ENCODE peak calls at places on chromosomes 4 and X, in five cellular contexts. T, G, F, O and Q are unnamed samples.

GRCh38 chr4:60948008-60948407 is 252.1 kb upstream of the ADGRL3 start:
- DNase-seq in G (no peak), T (no peak), O (no peak), F (no peak), Q (no peak)

GRCh38 chr4:158170691-158171455 is 2.0 kb downstream of the GASK1B start:
- DNase-seq in O (no peak), F (peak), T (no peak), G (no peak), Q (no peak)

GRCh38 chrX:150635952-150636351 is 57.2 kb upstream of the MTMR1 start:
- DNase-seq in F (peak), O (no peak), T (peak), G (no peak), Q (no peak)

GRCh38 chr4:123479944-123480343 is 83.3 kb downstream of the SPRY1 start:
- DNase-seq in O (no peak), T (no peak), G (no peak), F (no peak), Q (no peak)

GRCh38 chrX:131763674-131764073 is 219.8 kb downstream of the OR13H1 start:
- DNase-seq in G (peak), O (no peak), T (no peak), F (peak), Q (peak)

GRCh38 chr4:6263541-6264540 is 5.8 kb upstream of the WFS1 start:
- DNase-seq in T (no peak), O (no peak), G (peak), F (peak), Q (no peak)

GRCh38 chr4:150229538-150229937 is 151.3 kb downstream of the DCLK2 start:
- DNase-seq in O (no peak), G (no peak), F (no peak), T (no peak), Q (no peak)

GRCh38 chr4:54589586-54589985 is 68.2 kb upstream of the KIT start:
- DNase-seq in O (no peak), G (no peak), T (no peak), F (no peak), Q (no peak)

GRCh38 chr4:14404730-14405129 is 597.6 kb upstream of the CPEB2 start:
- DNase-seq in O (no peak), G (no peak), F (no peak), T (no peak), Q (no peak)

GRCh38 chrX:71111141-71111843 is at the start of gene IL2RG:
- DNase-seq in F (peak), O (peak), G (no peak), T (no peak), Q (no peak)

GRCh38 chr4:2364654-2365053 is 53.8 kb downstream of the ZFYVE28 start:
- DNase-seq in F (peak), T (no peak), G (peak), O (no peak), Q (no peak)

GRCh38 chr4:48909697-48910096 is 3.1 kb upstream of the OCIAD2 start:
- DNase-seq in G (no peak), T (no peak), F (no peak), O (no peak), Q (peak)

GRCh38 chr4:137420901-137421384 is 111.4 kb downstream of the PCDH18 start:
- DNase-seq in F (no peak), T (no peak), O (no peak), G (no peak), Q (no peak)

GRCh38 chrX:87516716-87517115 is 886 bp upstream of the KLHL4 start:
- DNase-seq in G (no peak), F (no peak), O (no peak), T (no peak), Q (no peak)

GRCh38 chr4:110165382-110166285 is 32.8 kb downstream of the ELOVL6 start:
- DNase-seq in O (peak), T (no peak), F (no peak), G (no peak), Q (no peak)

GRCh38 chr4:180106997-180107396 is 2136.2 kb upstream of the TENM3 start:
- DNase-seq in O (no peak), F (no peak), T (no peak), G (no peak), Q (no peak)

GRCh38 chrX:46849933-46850332 is 13.1 kb downstream of the RP2 start:
- DNase-seq in O (no peak), G (no peak), T (no peak), F (no peak), Q (no peak)

GRCh38 chr4:123856689-123857545 is 460.3 kb downstream of the SPRY1 start:
- DNase-seq in O (no peak), F (no peak), G (peak), T (no peak), Q (no peak)

GRCh38 chr4:8419222-8420041 is 21.1 kb downstream of the ACOX3 start:
- DNase-seq in T (no peak), O (no peak), F (peak), G (no peak), Q (no peak)

GRCh38 chrX:2696698-2697215 is 5.7 kb downstream of the CD99 start:
- DNase-seq in F (peak), G (no peak), T (peak), O (peak), Q (no peak)

GRCh38 chr4:3427134-3427476 is 14.7 kb upstream of the HGFAC start:
- DNase-seq in O (no peak), F (no peak), G (no peak), T (no peak), Q (no peak)

GRCh38 chrX:120366794-120367193 is 4.9 kb downstream of the ATP1B4 start:
- DNase-seq in F (no peak), T (no peak), O (no peak), G (no peak), Q (no peak)

GRCh38 chr4:5660185-5660584 is 48.2 kb downstream of the EVC2 start:
- DNase-seq in O (no peak), T (no peak), F (no peak), G (no peak), Q (no peak)

GRCh38 chr4:1191621-1192020 is 19.2 kb upstream of the SPON2 start:
- DNase-seq in T (no peak), F (no peak), G (no peak), O (peak), Q (peak)

GRCh38 chr4:121228851-121229250 is 64.7 kb upstream of the TNIP3 start:
- DNase-seq in G (no peak), F (no peak), O (no peak), T (no peak), Q (no peak)

GRCh38 chrX:10199212-10199611 is 42.4 kb downstream of the CLCN4 start:
- DNase-seq in G (no peak), T (peak), O (no peak), F (peak), Q (no peak)

GRCh38 chrX:23896983-23897382 is 10.8 kb downstream of the APOO start:
- DNase-seq in O (no peak), F (no peak), T (no peak), G (no peak), Q (no peak)

GRCh38 chr4:172709376-172709775 is 459.2 kb upstream of the GALNT7 start:
- DNase-seq in G (no peak), F (no peak), T (no peak), O (no peak), Q (no peak)

GRCh38 chr4:3316146-3316545 is 23.3 kb downstream of the RGS12 start:
- DNase-seq in G (no peak), T (no peak), F (no peak), O (no peak), Q (peak)

GRCh38 chr4:180057198-180057821 is 2185.9 kb upstream of the TENM3 start:
- DNase-seq in F (peak), T (no peak), O (no peak), G (no peak), Q (no peak)

GRCh38 chr4:155526452-155527169 is 140.0 kb upstream of the GUCY1A1 start:
- DNase-seq in F (no peak), O (no peak), G (no peak), T (no peak), Q (no peak)

GRCh38 chrX:38055170-38055847 is 49.0 kb downstream of the SYTL5 start:
- DNase-seq in O (no peak), G (no peak), T (no peak), F (no peak), Q (no peak)